ENCODE peak calls at places on chromosome 15, in six cellular contexts. D, Q, N, C, G and E are unnamed samples.
A peak's percentile ranks its signal among the peaks of the same experiment; 100 is the strongest.

GRCh38 chr15:28191832-28192231 is 92.7 kb upstream of the OCA2 start:
- DNase-seq in D (no peak), Q (no peak), N (no peak), C (peak; percentile 70), G (peak; percentile 68), E (no peak)

GRCh38 chr15:88708256-88709054 is 69.6 kb downstream of the ISG20 start:
- DNase-seq in D (no peak), Q (no peak), N (no peak), C (no peak), G (no peak), E (no peak)

GRCh38 chr15:66952756-66953522 is 112.5 kb upstream of the SMAD3 start:
- DNase-seq in D (no peak), Q (no peak), N (no peak), C (no peak), G (no peak), E (no peak)

GRCh38 chr15:67579164-67579563 is 36.7 kb downstream of the MAP2K5 start:
- DNase-seq in D (no peak), Q (no peak), N (no peak), C (no peak), G (no peak), E (no peak)

GRCh38 chr15:42355291-42355690 is 4.0 kb upstream of the CAPN3 start:
- DNase-seq in D (no peak), Q (no peak), N (no peak), C (no peak), G (no peak), E (no peak)

GRCh38 chr15:29934251-29934650 is 112.0 kb upstream of the TJP1 start:
- DNase-seq in D (peak; percentile 10), Q (no peak), N (no peak), C (peak; percentile 41), G (no peak), E (no peak)

GRCh38 chr15:48221885-48222284 is 15.8 kb downstream of the SLC12A1 start:
- DNase-seq in D (no peak), Q (no peak), N (no peak), C (no peak), G (peak; percentile 45), E (no peak)

GRCh38 chr15:93246266-93247242 is 157.5 kb upstream of the RGMA start:
- DNase-seq in D (no peak), Q (no peak), N (no peak), C (no peak), G (no peak), E (no peak)

GRCh38 chr15:34126522-34126921 is 24.6 kb downstream of the PGBD4 start:
- DNase-seq in D (no peak), Q (no peak), N (no peak), C (no peak), G (no peak), E (no peak)

GRCh38 chr15:65334586-65335231 is 30.2 kb downstream of the RNU5B-1 start:
- DNase-seq in D (no peak), Q (no peak), N (no peak), C (peak; percentile 61), G (no peak), E (no peak)

GRCh38 chr15:68305420-68305871 is 27.9 kb downstream of the FEM1B start:
- DNase-seq in D (no peak), Q (no peak), N (no peak), C (no peak), G (no peak), E (no peak)

GRCh38 chr15:70096975-70097336 is 761 bp downstream of the TLE3 start:
- DNase-seq in D (no peak), Q (no peak), N (no peak), C (no peak), G (no peak), E (no peak)

GRCh38 chr15:29805043-29805707 is 17.1 kb downstream of the TJP1 start:
- DNase-seq in D (no peak), Q (no peak), N (no peak), C (peak; percentile 71), G (peak; percentile 86), E (no peak)

GRCh38 chr15:88701561-88702095 is 62.8 kb downstream of the ISG20 start:
- DNase-seq in D (no peak), Q (no peak), N (no peak), C (peak; percentile 10), G (no peak), E (no peak)

GRCh38 chr15:41926184-41927056 is 32.6 kb upstream of the SPTBN5 start:
- DNase-seq in D (no peak), Q (no peak), N (no peak), C (peak; percentile 69), G (no peak), E (no peak)

GRCh38 chr15:98583758-98584157 is 64.6 kb upstream of the IGF1R start:
- DNase-seq in D (no peak), Q (no peak), N (no peak), C (no peak), G (no peak), E (no peak)

GRCh38 chr15:46080018-46080417 is 445.2 kb downstream of the SQOR start:
- DNase-seq in D (no peak), Q (no peak), N (no peak), C (no peak), G (no peak), E (no peak)

GRCh38 chr15:70257573-70258220 is 160.0 kb upstream of the TLE3 start:
- DNase-seq in D (no peak), Q (no peak), N (no peak), C (no peak), G (no peak), E (no peak)

GRCh38 chr15:81752149-81752942 is 293.5 kb downstream of the MEX3B start:
- DNase-seq in D (no peak), Q (no peak), N (no peak), C (peak; percentile 38), G (peak; percentile 18), E (no peak)

GRCh38 chr15:31472636-31473383 is 146.2 kb downstream of the KLF13 start:
- DNase-seq in D (no peak), Q (no peak), N (no peak), C (peak; percentile 73), G (no peak), E (no peak)

GRCh38 chr15:66169023-66169422 is 84.5 kb downstream of the MEGF11 start:
- DNase-seq in D (no peak), Q (no peak), N (no peak), C (no peak), G (no peak), E (no peak)

GRCh38 chr15:83067638-83067962 is 548 bp upstream of the BTBD1 start:
- DNase-seq in D (no peak), Q (no peak), N (no peak), C (no peak), G (no peak), E (no peak)

GRCh38 chr15:40310001-40310959 is 2.5 kb upstream of the PLCB2 start:
- DNase-seq in D (no peak), Q (peak; percentile 55), N (no peak), C (peak; percentile 50), G (no peak), E (no peak)

GRCh38 chr15:60708684-60709083 is 229.7 kb upstream of the ICE2 start:
- DNase-seq in D (peak; percentile 61), Q (no peak), N (no peak), C (peak; percentile 95), G (no peak), E (no peak)

GRCh38 chr15:69665641-69666091 is 213.0 kb downstream of the RPLP1 start:
- DNase-seq in D (no peak), Q (no peak), N (no peak), C (no peak), G (no peak), E (no peak)

GRCh38 chr15:99169769-99170311 is 65.0 kb downstream of the SYNM start:
- DNase-seq in D (peak; percentile 82), Q (no peak), N (no peak), C (peak; percentile 73), G (peak; percentile 6), E (no peak)

GRCh38 chr15:90192961-90193786 is 8.0 kb upstream of the SEMA4B start:
- DNase-seq in D (no peak), Q (no peak), N (no peak), C (no peak), G (no peak), E (no peak)

GRCh38 chr15:90465930-90466567 is 63.7 kb upstream of the CRTC3 start:
- DNase-seq in D (no peak), Q (no peak), N (no peak), C (no peak), G (peak; percentile 30), E (no peak)

GRCh38 chr15:81295466-81296145 is 28.3 kb downstream of the STARD5 start:
- DNase-seq in D (no peak), Q (no peak), N (no peak), C (no peak), G (no peak), E (no peak)

GRCh38 chr15:39598958-39599845 is 18.3 kb downstream of the THBS1 start:
- DNase-seq in D (peak; percentile 42), Q (no peak), N (no peak), C (peak; percentile 52), G (peak; percentile 6), E (no peak)

GRCh38 chr15:40902605-40903561 is 8.6 kb downstream of the VPS18 start:
- DNase-seq in D (no peak), Q (no peak), N (no peak), C (peak; percentile 57), G (no peak), E (no peak)